ENCODE peak calls at places on chromosomes 7 and 10, in ten cellular contexts. J is naive thymus-derived CD4-positive, alpha-beta T cell; F is GM23248; H is Right ventricle myocardium superior; M is cardiac fibroblast; R is CD4-positive, alpha-beta T cell; L is GM18507; E is fibroblast of the conjunctiva; N is DMS 273 treated with DMSO at 0.1 percent for 48 hours; T is stimulated activated CD4-positive, alpha-beta T cell treated with anti-CD3 and anti-CD28 coated beads, Interleukin-2, amount 100 ng/mL, for 24 hours. X is an unnamed sample.

GRCh38 chr10:78650122-78650521 is 418.6 kb upstream of the ZMIZ1 start:
- DNase-seq in R (no peak), L (no peak), F (peak), T (no peak), E (no peak), M (no peak), H (no peak), N (no peak), J (no peak), X (no peak)

GRCh38 chr10:98170249-98171117 is 36.0 kb downstream of the R3HCC1L start:
- DNase-seq in H (no peak), J (no peak), E (peak), R (no peak), M (peak), L (peak), F (peak), N (peak), T (peak), X (peak)

GRCh38 chr7:143362126-143362961 is at the start of gene FAM131B:
- DNase-seq in L (no peak), F (peak), N (no peak), E (no peak), M (no peak), J (no peak), T (peak), R (no peak), H (no peak), X (peak)

GRCh38 chr7:36423633-36424032 is 34.0 kb downstream of the ANLN start:
- DNase-seq in J (no peak), F (no peak), N (no peak), E (no peak), M (no peak), H (no peak), T (no peak), L (no peak), R (no peak), X (no peak)

GRCh38 chr7:80440908-80441307 is 71.0 kb downstream of the GNAT3 start:
- DNase-seq in M (peak), L (no peak), H (no peak), R (no peak), T (no peak), J (no peak), N (no peak), E (peak), F (peak), X (no peak)

GRCh38 chr7:91326516-91327209 is 62.4 kb downstream of the FZD1 start:
- DNase-seq in J (no peak), L (no peak), T (no peak), M (no peak), H (no peak), E (no peak), N (no peak), F (no peak), R (no peak), X (no peak)

GRCh38 chr10:90319188-90319914 is 538.5 kb downstream of the HTR7 start:
- DNase-seq in M (peak), L (no peak), J (no peak), N (no peak), H (no peak), F (peak), T (no peak), E (peak), R (no peak), X (peak)

GRCh38 chr7:91083855-91084644 is 180.2 kb upstream of the FZD1 start:
- DNase-seq in F (peak), J (no peak), R (no peak), E (no peak), M (peak), N (no peak), H (peak), T (no peak), L (no peak), X (no peak)

GRCh38 chr7:74042746-74043522 is 15.0 kb downstream of the ELN start:
- DNase-seq in F (no peak), N (no peak), R (no peak), T (no peak), J (no peak), H (no peak), M (no peak), L (no peak), E (no peak), X (no peak)

GRCh38 chr10:71512794-71513379 is 116.2 kb downstream of the CDH23 start:
- DNase-seq in R (no peak), J (no peak), H (no peak), M (no peak), F (no peak), L (no peak), T (no peak), N (no peak), E (no peak), X (no peak)

GRCh38 chr7:87058739-87059524 is 522 bp downstream of the ELAPOR2 start:
- DNase-seq in J (peak), E (no peak), T (peak), N (no peak), H (no peak), F (peak), L (no peak), R (peak), M (peak), X (peak)